ENCODE peak calls at places on chromosomes 5 and 9, in five cellular contexts. X is caudate nucleus, D is stomach, J is neuronal stem cell, T is right lobe of liver. G is an unnamed sample.

GRCh38 chr5:76082790-76083554 is at the start of gene SV2C:
- DNase-seq in T (peak; percentile 49), D (peak; percentile 41), J (peak; percentile 47), X (peak; percentile 34), G (no peak)

GRCh38 chr5:7813007-7813406 is 37.9 kb downstream of the CFAP90 start:
- DNase-seq in T (no peak), X (no peak), J (no peak), D (no peak), G (no peak)

GRCh38 chr5:38447786-38448185 is 108.7 kb downstream of the LIFR start:
- DNase-seq in D (no peak), T (no peak), X (no peak), J (no peak), G (no peak)

GRCh38 chr9:35481347-35481975 is 8.4 kb upstream of the RUSC2 start:
- DNase-seq in J (no peak), X (no peak), T (no peak), D (peak; percentile 70), G (peak; percentile 24)

GRCh38 chr9:93304574-93305496 is 120.9 kb downstream of the WNK2 start:
- DNase-seq in J (peak; percentile 50), T (no peak), D (peak; percentile 65), X (peak; percentile 21), G (peak; percentile 67)

GRCh38 chr5:994821-995220 is 13.8 kb upstream of the NKD2 start:
- DNase-seq in D (peak; percentile 17), X (no peak), T (no peak), J (no peak), G (no peak)

GRCh38 chr5:35232124-35232523 is 1.8 kb upstream of the PRLR start:
- DNase-seq in T (no peak), J (no peak), D (no peak), X (no peak), G (no peak)

GRCh38 chr5:93717162-93717561 is 24.2 kb downstream of the POU5F2 start:
- DNase-seq in D (no peak), X (no peak), T (no peak), J (no peak), G (no peak)

GRCh38 chr5:56637321-56637920 is 177.9 kb upstream of the MAP3K1 start:
- DNase-seq in J (no peak), D (no peak), T (no peak), X (no peak), G (no peak)

GRCh38 chr5:56639491-56639890 is 175.9 kb upstream of the MAP3K1 start:
- DNase-seq in T (no peak), X (no peak), D (no peak), J (no peak), G (no peak)

GRCh38 chr5:56640763-56641406 is 174.5 kb upstream of the MAP3K1 start:
- DNase-seq in X (no peak), J (no peak), D (peak; percentile 75), T (peak; percentile 57), G (peak; percentile 48)

GRCh38 chr5:56638061-56638621 is 177.2 kb upstream of the MAP3K1 start:
- DNase-seq in J (no peak), T (peak; percentile 51), X (no peak), D (peak; percentile 73), G (no peak)

GRCh38 chr5:56638768-56639238 is 176.5 kb upstream of the MAP3K1 start:
- DNase-seq in D (no peak), T (no peak), J (no peak), X (no peak), G (no peak)
- H3K27ac ChIP-seq in D (no peak overlapping the region), T (peak overlapping the region; percentile 7), J (no peak overlapping the region), X (no peak overlapping the region), G (no peak overlapping the region)

GRCh38 chr9:33111621-33112020 is 35.1 kb upstream of the SMU1 start:
- DNase-seq in X (no peak), D (no peak), T (no peak), J (no peak), G (no peak)

GRCh38 chr9:33110686-33111085 is 34.2 kb upstream of the SMU1 start:
- DNase-seq in J (no peak), X (no peak), D (no peak), T (no peak), G (no peak)

GRCh38 chr9:33109097-33109496 is 32.6 kb upstream of the SMU1 start:
- DNase-seq in J (no peak), X (no peak), D (no peak), T (no peak), G (no peak)

GRCh38 chr9:33108472-33108871 is 32.0 kb upstream of the SMU1 start:
- DNase-seq in X (no peak), D (no peak), T (no peak), J (no peak), G (no peak)

GRCh38 chr9:33109850-33110595 is 33.5 kb upstream of the SMU1 start:
- DNase-seq in T (no peak), X (no peak), D (no peak), J (no peak), G (no peak)
- H3K27ac ChIP-seq in T (no peak overlapping the region), X (no peak overlapping the region), D (no peak overlapping the region), J (no peak overlapping the region), G (no peak overlapping the region)

GRCh38 chr9:106961623-106962022 is 98.7 kb downstream of the ZNF462 start:
- DNase-seq in T (no peak), X (no peak), J (no peak), D (no peak), G (no peak)

GRCh38 chr9:106962105-106962504 is 99.1 kb downstream of the ZNF462 start:
- DNase-seq in J (no peak), X (no peak), T (no peak), D (no peak), G (no peak)

GRCh38 chr9:106963684-106964083 is 100.7 kb downstream of the ZNF462 start:
- DNase-seq in T (no peak), J (no peak), X (no peak), D (no peak), G (no peak)

GRCh38 chr9:106964329-106964728 is 101.4 kb downstream of the ZNF462 start:
- DNase-seq in J (no peak), X (no peak), D (no peak), T (no peak), G (no peak)

DNA sequence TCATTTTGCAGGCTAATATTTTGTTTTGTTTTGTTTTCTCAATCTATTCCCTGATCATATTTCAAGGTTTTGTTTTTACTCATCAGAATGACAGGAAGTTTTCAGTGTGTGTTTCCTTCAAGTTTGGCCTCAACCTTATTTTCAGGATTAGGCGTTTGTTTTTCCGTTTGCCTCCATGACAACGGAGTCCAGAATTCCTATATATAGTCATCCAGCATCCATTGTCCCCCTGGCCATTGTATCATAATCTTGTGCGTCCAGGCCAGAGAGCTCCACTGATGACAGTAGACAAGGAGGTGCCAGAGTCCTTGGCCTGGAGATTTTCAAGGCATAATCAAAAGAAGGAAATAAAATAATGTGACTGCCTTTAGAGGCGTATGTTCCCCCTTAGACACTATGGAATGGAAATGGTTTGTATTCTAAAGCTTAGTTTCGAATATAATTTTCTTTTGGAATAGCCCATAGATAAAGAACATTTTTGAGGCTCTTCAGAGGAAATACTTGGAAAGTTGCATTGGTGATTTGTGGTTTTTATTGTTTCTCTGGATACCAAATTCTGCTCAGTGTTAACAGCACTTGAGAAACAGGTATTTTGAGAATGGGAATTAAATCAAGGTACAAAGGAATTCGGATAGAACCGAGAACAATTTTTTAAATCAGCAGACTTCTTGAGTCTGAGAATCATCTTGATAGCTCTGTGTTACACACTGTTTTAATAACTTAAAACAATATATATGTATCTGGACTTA is 99.8 kb downstream of the ZNF462 start:
- DNase-seq in T (no peak), D (no peak), X (no peak), J (no peak), G (no peak)
- H3K27ac ChIP-seq in T (peak overlapping the region; percentile 24), D (no peak overlapping the region), X (no peak overlapping the region), J (no peak overlapping the region), G (no peak overlapping the region)

DNA sequence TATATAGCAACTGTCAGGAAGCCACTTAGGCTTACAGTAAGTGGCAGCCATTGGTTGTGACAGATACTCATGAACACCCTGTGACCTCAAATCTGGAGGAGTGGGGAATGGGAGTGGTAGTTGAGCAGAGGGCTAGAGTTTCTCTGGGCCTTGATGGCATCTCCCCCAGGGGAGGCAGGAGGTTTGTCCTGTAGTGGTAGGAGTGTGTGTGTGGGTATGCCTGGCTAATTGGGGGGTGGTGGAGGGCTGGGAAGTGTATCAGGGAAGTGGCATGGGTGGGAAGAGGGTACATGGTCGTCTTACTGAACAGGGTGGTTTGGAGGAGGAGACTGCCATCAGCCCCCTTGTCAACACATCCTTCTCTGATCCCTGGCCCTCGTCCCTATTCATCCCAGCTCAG is 71.5 kb downstream of the PSD2 start:
- DNase-seq in J (no peak), T (peak; percentile 15), X (no peak), D (no peak), G (no peak)
- H3K27ac ChIP-seq in J (no peak overlapping the region), T (no peak overlapping the region), X (no peak overlapping the region), D (no peak overlapping the region), G (no peak overlapping the region)

G was measured in OCI-LY7.